ENCODE peak calls at places on chromosomes 16 and 17, in eight cellular contexts. F is heart right ventricle, D is lung, W is suprapubic skin, Y is ovary, V is kidney epithelial cell, T is brain microvascular endothelial cell, E is foreskin fibroblast. Z is an unnamed sample.

GRCh38 chr17:4719684-4720221 is 9.3 kb downstream of the ARRB2 start:
- DNase-seq in F (no peak), D (no peak), W (no peak), Y (no peak), V (no peak), T (peak), E (no peak), Z (no peak)

GRCh38 chr17:44556854-44557606 is at the start of gene FZD2:
- DNase-seq in F (peak), D (peak), W (peak), Y (peak), V (peak), T (peak), E (peak), Z (peak)

GRCh38 chr17:37131064-37131463 is 182.3 kb downstream of the AATF start:
- DNase-seq in F (no peak), D (no peak), W (no peak), Y (no peak), V (peak), T (no peak), E (peak), Z (peak)

GRCh38 chr17:78109489-78109761 is 19.1 kb downstream of the TMC6 start:
- DNase-seq in F (no peak), D (no peak), W (peak), Y (no peak), V (no peak), T (no peak), E (no peak), Z (no peak)

GRCh38 chr16:89033304-89033703 is 56.3 kb upstream of the CBFA2T3 start:
- DNase-seq in F (no peak), D (no peak), W (no peak), Y (no peak), V (no peak), T (no peak), E (no peak), Z (no peak)

GRCh38 chr16:84869464-84869863 is 49.7 kb downstream of the CRISPLD2 start:
- DNase-seq in F (no peak), D (no peak), W (no peak), Y (no peak), V (no peak), T (no peak), E (no peak), Z (no peak)

GRCh38 chr17:33328129-33328528 is 35.0 kb upstream of the ASIC2 start:
- DNase-seq in F (no peak), D (no peak), W (no peak), Y (no peak), V (no peak), T (no peak), E (no peak), Z (no peak)

GRCh38 chr17:44297975-44298374 is 10.4 kb upstream of the RUNDC3A start:
- DNase-seq in F (no peak), D (no peak), W (no peak), Y (no peak), V (no peak), T (no peak), E (no peak), Z (no peak)

GRCh38 chr16:84925092-84925772 is 86.1 kb downstream of the ZDHHC7 start:
- DNase-seq in F (peak), D (peak), W (no peak), Y (peak), V (no peak), T (no peak), E (no peak), Z (no peak)

GRCh38 chr16:86261379-86261778 is 248.9 kb upstream of the FOXF1 start:
- DNase-seq in F (no peak), D (no peak), W (no peak), Y (no peak), V (no peak), T (peak), E (no peak), Z (no peak)

GRCh38 chr16:1414532-1415265 is at the start of gene UNKL:
- DNase-seq in F (peak), D (peak), W (peak), Y (peak), V (no peak), T (peak), E (peak), Z (no peak)
- H3K4me3 ChIP-seq in F (peak), D (peak), W (peak), Y (peak), V (peak), T (peak), E (peak), Z (peak)

GRCh38 chr16:23549938-23550337 is 7.2 kb downstream of the EARS2 start:
- DNase-seq in F (no peak), D (no peak), W (no peak), Y (no peak), V (no peak), T (no peak), E (no peak), Z (no peak)
- H3K4me3 ChIP-seq in F (no peak), D (no peak), W (no peak), Y (no peak), V (no peak), T (no peak), E (no peak), Z (no peak)

DNA sequence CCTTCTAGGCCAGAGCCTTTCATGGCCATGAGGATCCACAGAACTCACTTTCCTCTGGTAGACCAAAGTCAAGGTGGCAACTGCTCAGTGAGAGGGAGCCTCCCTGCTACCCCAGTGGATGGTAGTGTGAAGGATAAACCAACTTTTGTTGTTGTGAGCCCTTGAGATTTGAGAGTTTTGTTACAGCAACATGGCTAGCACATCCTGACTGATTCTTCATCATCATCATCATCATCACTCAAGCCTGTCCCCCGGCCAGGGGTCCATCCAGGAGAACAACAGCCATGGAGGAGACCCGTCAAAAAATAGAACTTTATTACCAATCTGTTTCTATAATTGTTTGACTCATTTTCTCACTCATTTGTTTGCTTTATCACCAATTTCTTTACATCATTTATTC is 23.7 kb downstream of the RAI1 start:
- DNase-seq in F (no peak), D (no peak), W (no peak), Y (no peak), V (no peak), T (no peak), E (no peak), Z (no peak)
- H3K4me3 ChIP-seq in F (no peak), D (no peak), W (no peak), Y (no peak), V (no peak), T (no peak), E (no peak), Z (no peak)

DNA sequence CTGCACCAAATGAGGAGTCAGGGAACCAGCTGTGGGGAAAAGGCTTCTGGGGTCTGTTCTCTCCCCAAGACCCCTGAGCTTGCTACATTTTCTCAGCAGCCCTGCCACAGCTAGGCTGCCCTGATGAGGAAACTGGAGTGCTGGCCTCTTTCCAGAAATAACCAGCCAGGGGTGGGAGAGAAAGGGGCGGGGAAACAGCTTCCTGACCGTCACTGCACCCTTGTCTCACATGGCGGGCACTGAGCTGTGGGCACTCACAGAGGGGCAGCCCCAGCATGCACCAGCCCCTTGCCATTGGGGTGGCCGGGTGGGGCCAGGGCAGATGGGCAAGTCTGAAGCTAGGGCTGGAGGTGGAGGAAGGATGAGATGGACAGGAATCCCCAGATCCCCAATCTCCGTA is 2.9 kb downstream of the SRL start:
- DNase-seq in F (peak), D (no peak), W (no peak), Y (no peak), V (no peak), T (no peak), E (no peak), Z (no peak)
- H3K4me3 ChIP-seq in F (peak), D (no peak), W (peak), Y (peak), V (no peak), T (no peak), E (no peak), Z (no peak)

GRCh38 chr16:57042157-57043111 is 49.9 kb upstream of the CPNE2 start:
- DNase-seq in F (no peak), D (no peak), W (no peak), Y (no peak), V (peak), T (no peak), E (no peak), Z (no peak)
- H3K4me3 ChIP-seq in F (no peak), D (no peak), W (no peak), Y (no peak), V (no peak), T (no peak), E (no peak), Z (no peak)

DNA sequence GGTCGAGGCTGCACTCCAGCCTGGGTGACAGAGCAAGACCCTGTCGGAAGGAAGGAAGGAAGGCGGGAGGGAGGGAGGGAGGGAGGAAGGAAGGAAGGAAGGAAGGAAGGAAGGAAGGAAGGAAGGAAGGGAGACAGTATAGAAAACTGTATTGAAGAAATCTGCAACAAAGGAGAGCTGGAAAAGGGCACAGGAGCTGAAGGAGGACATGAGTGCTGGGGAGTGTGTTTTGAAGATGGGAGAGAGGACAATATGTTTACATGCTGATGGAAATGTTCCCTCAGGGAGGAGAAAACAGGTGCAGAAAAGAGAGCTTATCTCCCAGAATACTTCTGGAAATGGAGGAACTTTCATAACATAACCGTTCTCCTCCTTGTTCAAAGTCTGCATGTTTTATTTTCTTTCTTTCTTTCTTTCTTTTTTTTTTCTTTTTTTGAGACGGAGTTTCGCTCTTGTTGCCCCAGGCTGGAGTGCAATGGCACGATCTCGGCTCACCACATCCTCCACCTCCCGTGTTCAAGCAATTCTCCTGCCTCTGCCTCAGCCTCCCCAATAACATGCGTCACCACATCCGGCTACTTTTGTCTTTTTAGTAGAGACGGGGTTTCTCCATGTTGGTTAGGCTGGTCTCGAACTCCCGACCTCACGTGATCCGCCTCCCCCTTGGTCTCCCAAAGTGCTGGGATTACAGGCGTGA is 2.7 kb upstream of the HAP1 start:
- DNase-seq in F (no peak), D (no peak), W (no peak), Y (no peak), V (no peak), T (no peak), E (no peak), Z (no peak)
- H3K4me3 ChIP-seq in F (no peak), D (no peak), W (no peak), Y (no peak), V (no peak), T (no peak), E (no peak), Z (no peak)

Z was measured in HFF-Myc.